ENCODE peak calls at places on chromosomes 2 and 18, in ten cellular contexts. One of them, this sample, is unnamed.

GRCh38 chr18:63422862-63423304 is 607 bp upstream of the VPS4B start:
- DNase-seq in BE2C: no peak
- DNase-seq in fibroblast of the aortic adventitia: no peak
- DNase-seq in astrocyte of the spinal cord: no peak
- DNase-seq in HCT116: peak
- DNase-seq in Peyer's patch: no peak
- DNase-seq in A549: no peak
- DNase-seq in foreskin fibroblast: no peak
- DNase-seq in GM12865: no peak
- DNase-seq in tibial nerve: peak
- DNase-seq in this sample: peak

GRCh38 chr18:11873670-11874340 is 22.6 kb downstream of the CHMP1B start:
- DNase-seq in BE2C: no peak
- DNase-seq in fibroblast of the aortic adventitia: no peak
- DNase-seq in astrocyte of the spinal cord: no peak
- DNase-seq in HCT116: no peak
- DNase-seq in Peyer's patch: peak
- DNase-seq in A549: no peak
- DNase-seq in foreskin fibroblast: no peak
- DNase-seq in GM12865: no peak
- DNase-seq in tibial nerve: no peak
- DNase-seq in this sample: no peak

GRCh38 chr2:71460595-71461303 is 7.4 kb downstream of the DYSF start:
- DNase-seq in BE2C: no peak
- DNase-seq in fibroblast of the aortic adventitia: peak
- DNase-seq in astrocyte of the spinal cord: peak
- DNase-seq in HCT116: peak
- DNase-seq in Peyer's patch: no peak
- DNase-seq in A549: peak
- DNase-seq in foreskin fibroblast: no peak
- DNase-seq in GM12865: no peak
- DNase-seq in tibial nerve: no peak
- DNase-seq in this sample: no peak

GRCh38 chr2:182821172-182821571 is 45.3 kb downstream of the FRZB start:
- DNase-seq in BE2C: no peak
- DNase-seq in fibroblast of the aortic adventitia: no peak
- DNase-seq in astrocyte of the spinal cord: no peak
- DNase-seq in HCT116: no peak
- DNase-seq in Peyer's patch: no peak
- DNase-seq in A549: no peak
- DNase-seq in foreskin fibroblast: no peak
- DNase-seq in GM12865: no peak
- DNase-seq in tibial nerve: no peak
- DNase-seq in this sample: no peak

GRCh38 chr2:129771606-129772598 is 207.6 kb upstream of the RAB6C start:
- DNase-seq in BE2C: no peak
- DNase-seq in fibroblast of the aortic adventitia: no peak
- DNase-seq in astrocyte of the spinal cord: no peak
- DNase-seq in HCT116: no peak
- DNase-seq in Peyer's patch: no peak
- DNase-seq in A549: no peak
- DNase-seq in foreskin fibroblast: no peak
- DNase-seq in GM12865: no peak
- DNase-seq in tibial nerve: no peak
- DNase-seq in this sample: no peak

GRCh38 chr2:111669928-111670695 is 213.9 kb downstream of the ANAPC1 start:
- DNase-seq in BE2C: no peak
- DNase-seq in fibroblast of the aortic adventitia: no peak
- DNase-seq in astrocyte of the spinal cord: no peak
- DNase-seq in HCT116: no peak
- DNase-seq in Peyer's patch: no peak
- DNase-seq in A549: no peak
- DNase-seq in foreskin fibroblast: no peak
- DNase-seq in GM12865: no peak
- DNase-seq in tibial nerve: no peak
- DNase-seq in this sample: no peak

GRCh38 chr2:128309341-128310093 is 9.2 kb downstream of the HS6ST1 start:
- DNase-seq in BE2C: peak
- DNase-seq in fibroblast of the aortic adventitia: no peak
- DNase-seq in astrocyte of the spinal cord: peak
- DNase-seq in HCT116: no peak
- DNase-seq in Peyer's patch: peak
- DNase-seq in A549: no peak
- DNase-seq in foreskin fibroblast: no peak
- DNase-seq in GM12865: no peak
- DNase-seq in tibial nerve: peak
- DNase-seq in this sample: no peak

GRCh38 chr2:102790086-102790453 is 28.2 kb downstream of the TMEM182 start:
- DNase-seq in BE2C: no peak
- DNase-seq in fibroblast of the aortic adventitia: no peak
- DNase-seq in astrocyte of the spinal cord: no peak
- DNase-seq in HCT116: no peak
- DNase-seq in Peyer's patch: no peak
- DNase-seq in A549: no peak
- DNase-seq in foreskin fibroblast: no peak
- DNase-seq in GM12865: no peak
- DNase-seq in tibial nerve: no peak
- DNase-seq in this sample: no peak

GRCh38 chr2:190910341-190911136 is 29.9 kb downstream of the GLS start:
- DNase-seq in BE2C: no peak
- DNase-seq in fibroblast of the aortic adventitia: peak
- DNase-seq in astrocyte of the spinal cord: peak
- DNase-seq in HCT116: no peak
- DNase-seq in Peyer's patch: no peak
- DNase-seq in A549: no peak
- DNase-seq in foreskin fibroblast: no peak
- DNase-seq in GM12865: no peak
- DNase-seq in tibial nerve: no peak
- DNase-seq in this sample: no peak

GRCh38 chr2:126244937-126245336 is 411.0 kb upstream of the GYPC start:
- DNase-seq in BE2C: peak
- DNase-seq in fibroblast of the aortic adventitia: peak
- DNase-seq in astrocyte of the spinal cord: no peak
- DNase-seq in HCT116: no peak
- DNase-seq in Peyer's patch: peak
- DNase-seq in A549: peak
- DNase-seq in foreskin fibroblast: no peak
- DNase-seq in GM12865: peak
- DNase-seq in tibial nerve: peak
- DNase-seq in this sample: peak

GRCh38 chr2:146295080-146295670 is 1549.7 kb upstream of the ACVR2A start:
- DNase-seq in BE2C: no peak
- DNase-seq in fibroblast of the aortic adventitia: no peak
- DNase-seq in astrocyte of the spinal cord: peak
- DNase-seq in HCT116: no peak
- DNase-seq in Peyer's patch: no peak
- DNase-seq in A549: peak
- DNase-seq in foreskin fibroblast: no peak
- DNase-seq in GM12865: no peak
- DNase-seq in tibial nerve: no peak
- DNase-seq in this sample: no peak

GRCh38 chr2:170965446-170966225 is 36.6 kb downstream of the GORASP2 start:
- DNase-seq in BE2C: no peak
- DNase-seq in fibroblast of the aortic adventitia: no peak
- DNase-seq in astrocyte of the spinal cord: peak
- DNase-seq in HCT116: no peak
- DNase-seq in Peyer's patch: no peak
- DNase-seq in A549: no peak
- DNase-seq in foreskin fibroblast: no peak
- DNase-seq in GM12865: no peak
- DNase-seq in tibial nerve: no peak
- DNase-seq in this sample: no peak

GRCh38 chr2:29293830-29294438 is 178.7 kb downstream of the CLIP4 start:
- DNase-seq in BE2C: no peak
- DNase-seq in fibroblast of the aortic adventitia: peak
- DNase-seq in astrocyte of the spinal cord: peak
- DNase-seq in HCT116: peak
- DNase-seq in Peyer's patch: no peak
- DNase-seq in A549: peak
- DNase-seq in foreskin fibroblast: peak
- DNase-seq in GM12865: peak
- DNase-seq in tibial nerve: no peak
- DNase-seq in this sample: peak

GRCh38 chr2:29296585-29296984 is 181.4 kb downstream of the CLIP4 start:
- DNase-seq in BE2C: no peak
- DNase-seq in fibroblast of the aortic adventitia: no peak
- DNase-seq in astrocyte of the spinal cord: no peak
- DNase-seq in HCT116: no peak
- DNase-seq in Peyer's patch: no peak
- DNase-seq in A549: no peak
- DNase-seq in foreskin fibroblast: no peak
- DNase-seq in GM12865: no peak
- DNase-seq in tibial nerve: no peak
- DNase-seq in this sample: no peak

GRCh38 chr2:29290293-29291052 is 175.3 kb downstream of the CLIP4 start:
- DNase-seq in BE2C: no peak
- DNase-seq in fibroblast of the aortic adventitia: no peak
- DNase-seq in astrocyte of the spinal cord: no peak
- DNase-seq in HCT116: no peak
- DNase-seq in Peyer's patch: no peak
- DNase-seq in A549: no peak
- DNase-seq in foreskin fibroblast: no peak
- DNase-seq in GM12865: no peak
- DNase-seq in tibial nerve: no peak
- DNase-seq in this sample: no peak

DNA sequence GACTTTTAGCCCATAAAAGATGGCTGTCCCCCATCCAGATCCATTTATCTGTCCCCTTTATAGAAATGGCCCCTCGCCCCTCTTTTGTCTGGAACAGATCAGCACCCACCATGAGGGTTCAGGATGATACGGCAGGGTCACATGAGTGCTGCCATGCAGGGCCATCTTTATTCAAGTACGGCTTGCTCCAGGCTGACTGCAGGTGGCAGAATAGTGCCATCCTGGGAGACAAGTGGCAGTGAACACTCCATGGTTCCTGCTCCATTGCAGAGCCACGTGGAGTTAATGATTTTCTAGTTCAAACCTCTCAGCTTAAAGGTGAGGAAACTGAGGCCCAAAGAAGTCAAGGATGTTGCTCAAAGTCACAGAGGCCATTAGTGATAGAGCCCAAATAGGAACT is 180.6 kb downstream of the CLIP4 start:
- DNase-seq in BE2C: peak
- DNase-seq in fibroblast of the aortic adventitia: peak
- DNase-seq in astrocyte of the spinal cord: no peak
- DNase-seq in HCT116: peak
- DNase-seq in Peyer's patch: no peak
- DNase-seq in A549: peak
- DNase-seq in foreskin fibroblast: peak
- DNase-seq in GM12865: peak
- DNase-seq in tibial nerve: no peak
- DNase-seq in this sample: no peak
- TF ChIP-seq CTCF in BE2C: peak
- TF ChIP-seq CTCF in fibroblast of the aortic adventitia: peak
- TF ChIP-seq CTCF in astrocyte of the spinal cord: peak
- TF ChIP-seq CTCF in HCT116: peak
- TF ChIP-seq CTCF in Peyer's patch: no peak
- TF ChIP-seq CTCF in A549: peak
- TF ChIP-seq CTCF in foreskin fibroblast: peak
- TF ChIP-seq CTCF in GM12865: peak
- TF ChIP-seq CTCF in tibial nerve: no peak
- TF ChIP-seq CTCF in this sample: peak

GRCh38 chr2:108591163-108591562 is 56.9 kb downstream of the LIMS1 start:
- DNase-seq in BE2C: no peak
- DNase-seq in fibroblast of the aortic adventitia: no peak
- DNase-seq in astrocyte of the spinal cord: no peak
- DNase-seq in HCT116: no peak
- DNase-seq in Peyer's patch: no peak
- DNase-seq in A549: no peak
- DNase-seq in foreskin fibroblast: no peak
- DNase-seq in GM12865: peak
- DNase-seq in tibial nerve: no peak
- DNase-seq in this sample: no peak

GRCh38 chr2:108593547-108594098 is 59.4 kb downstream of the LIMS1 start:
- DNase-seq in BE2C: no peak
- DNase-seq in fibroblast of the aortic adventitia: peak
- DNase-seq in astrocyte of the spinal cord: peak
- DNase-seq in HCT116: no peak
- DNase-seq in Peyer's patch: no peak
- DNase-seq in A549: peak
- DNase-seq in foreskin fibroblast: peak
- DNase-seq in GM12865: no peak
- DNase-seq in tibial nerve: no peak
- DNase-seq in this sample: no peak

GRCh38 chr2:108589786-108590185 is 55.5 kb downstream of the LIMS1 start:
- DNase-seq in BE2C: no peak
- DNase-seq in fibroblast of the aortic adventitia: no peak
- DNase-seq in astrocyte of the spinal cord: no peak
- DNase-seq in HCT116: no peak
- DNase-seq in Peyer's patch: no peak
- DNase-seq in A549: no peak
- DNase-seq in foreskin fibroblast: no peak
- DNase-seq in GM12865: no peak
- DNase-seq in tibial nerve: no peak
- DNase-seq in this sample: no peak

GRCh38 chr2:108594982-108595464 is 60.8 kb downstream of the LIMS1 start:
- DNase-seq in BE2C: no peak
- DNase-seq in fibroblast of the aortic adventitia: peak
- DNase-seq in astrocyte of the spinal cord: peak
- DNase-seq in HCT116: no peak
- DNase-seq in Peyer's patch: no peak
- DNase-seq in A549: peak
- DNase-seq in foreskin fibroblast: peak
- DNase-seq in GM12865: peak
- DNase-seq in tibial nerve: no peak
- DNase-seq in this sample: no peak

GRCh38 chr2:108594132-108594981 is 60.1 kb downstream of the LIMS1 start:
- DNase-seq in BE2C: no peak
- DNase-seq in fibroblast of the aortic adventitia: peak
- DNase-seq in astrocyte of the spinal cord: peak
- DNase-seq in HCT116: peak
- DNase-seq in Peyer's patch: no peak
- DNase-seq in A549: peak
- DNase-seq in foreskin fibroblast: peak
- DNase-seq in GM12865: peak
- DNase-seq in tibial nerve: no peak
- DNase-seq in this sample: no peak
- H3K4me3 ChIP-seq in BE2C: no peak
- H3K4me3 ChIP-seq in fibroblast of the aortic adventitia: no peak
- H3K4me3 ChIP-seq in astrocyte of the spinal cord: no peak
- H3K4me3 ChIP-seq in HCT116: no peak
- H3K4me3 ChIP-seq in Peyer's patch: no peak
- H3K4me3 ChIP-seq in A549: peak
- H3K4me3 ChIP-seq in foreskin fibroblast: peak
- H3K4me3 ChIP-seq in GM12865: peak
- H3K4me3 ChIP-seq in tibial nerve: no peak
- H3K4me3 ChIP-seq in this sample: no peak

GRCh38 chr2:120474486-120474885 is 128.6 kb downstream of the INHBB start:
- DNase-seq in BE2C: no peak
- DNase-seq in fibroblast of the aortic adventitia: no peak
- DNase-seq in astrocyte of the spinal cord: no peak
- DNase-seq in HCT116: no peak
- DNase-seq in Peyer's patch: no peak
- DNase-seq in A549: no peak
- DNase-seq in foreskin fibroblast: no peak
- DNase-seq in GM12865: no peak
- DNase-seq in tibial nerve: no peak
- DNase-seq in this sample: no peak
- TF ChIP-seq CTCF in BE2C: no peak
- TF ChIP-seq CTCF in fibroblast of the aortic adventitia: no peak
- TF ChIP-seq CTCF in astrocyte of the spinal cord: no peak
- TF ChIP-seq CTCF in HCT116: no peak
- TF ChIP-seq CTCF in Peyer's patch: no peak
- TF ChIP-seq CTCF in A549: no peak
- TF ChIP-seq CTCF in foreskin fibroblast: no peak
- TF ChIP-seq CTCF in GM12865: no peak
- TF ChIP-seq CTCF in tibial nerve: no peak
- TF ChIP-seq CTCF in this sample: no peak

GRCh38 chr18:9595197-9595596 is 19.2 kb downstream of the PPP4R1 start:
- DNase-seq in BE2C: no peak
- DNase-seq in fibroblast of the aortic adventitia: peak
- DNase-seq in astrocyte of the spinal cord: peak
- DNase-seq in HCT116: no peak
- DNase-seq in Peyer's patch: no peak
- DNase-seq in A549: no peak
- DNase-seq in foreskin fibroblast: no peak
- DNase-seq in GM12865: no peak
- DNase-seq in tibial nerve: no peak
- DNase-seq in this sample: no peak
- H3K4me3 ChIP-seq in BE2C: no peak
- H3K4me3 ChIP-seq in fibroblast of the aortic adventitia: no peak
- H3K4me3 ChIP-seq in astrocyte of the spinal cord: no peak
- H3K4me3 ChIP-seq in HCT116: no peak
- H3K4me3 ChIP-seq in Peyer's patch: no peak
- H3K4me3 ChIP-seq in A549: no peak
- H3K4me3 ChIP-seq in foreskin fibroblast: no peak
- H3K4me3 ChIP-seq in GM12865: no peak
- H3K4me3 ChIP-seq in tibial nerve: no peak
- H3K4me3 ChIP-seq in this sample: no peak